ENCODE peak calls at places on chromosomes 16 and 17, in eight cellular contexts. Z is HuH-7.5; E is activated T-helper 1 cell treated with anti-CD3 and anti-CD28 coated beads, Interleukin-2, amount 50 U/mL, for 16 hours; Y is thoracic aorta; C is HAP-1; J is putamen; Q is WTC11; O is kidney epithelial cell. I is an unnamed sample.

GRCh38 chr17:81395600-81396277 is 482 bp downstream of the BAHCC1 start:
- DNase-seq in O (no peak), Z (no peak), Q (no peak), Y (no peak), J (no peak), E (no peak), C (no peak), I (no peak)

GRCh38 chr16:87331241-87331801 is 14.1 kb upstream of the C16orf95 start:
- DNase-seq in O (no peak), E (no peak), Z (no peak), C (no peak), Q (no peak), Y (no peak), J (no peak), I (no peak)

GRCh38 chr17:75102385-75102821 is 7.4 kb upstream of the ARMC7 start:
- DNase-seq in E (no peak), J (no peak), Z (no peak), Q (no peak), C (peak), O (no peak), Y (no peak), I (no peak)

GRCh38 chr17:82226809-82227628 is 1.8 kb upstream of the SLC16A3 start:
- DNase-seq in J (no peak), Z (no peak), C (no peak), Q (no peak), O (no peak), E (no peak), Y (no peak), I (no peak)

GRCh38 chr17:16283705-16284104 is 66.7 kb downstream of the PIGL start:
- DNase-seq in C (no peak), E (no peak), J (no peak), O (no peak), Q (no peak), Y (no peak), Z (no peak), I (peak)

GRCh38 chr17:74605361-74605760 is 13.3 kb upstream of the CD300LD start:
- DNase-seq in E (no peak), Y (no peak), Q (no peak), J (no peak), O (no peak), Z (no peak), C (no peak), I (peak)

GRCh38 chr17:77487211-77487629 is 346.5 kb downstream of the SEC14L1 start:
- DNase-seq in Q (no peak), E (no peak), Z (no peak), Y (no peak), C (no peak), O (no peak), J (no peak), I (no peak)

GRCh38 chr17:80212962-80213650 is 7.0 kb downstream of the SGSH start:
- DNase-seq in C (no peak), Q (no peak), Y (no peak), O (no peak), Z (no peak), E (no peak), J (peak), I (no peak)

GRCh38 chr17:62064791-62065563 is at the start of gene MED13:
- DNase-seq in Q (peak), Y (peak), O (no peak), Z (peak), C (peak), E (peak), J (peak), I (peak)

GRCh38 chr16:85387731-85388295 is 225.3 kb upstream of the GSE1 start:
- DNase-seq in Z (no peak), O (no peak), E (no peak), C (no peak), J (no peak), Y (no peak), Q (no peak), I (no peak)

GRCh38 chr16:8713635-8714097 is 39.2 kb downstream of the ABAT start:
- DNase-seq in Y (no peak), Z (no peak), E (no peak), Q (no peak), J (no peak), C (no peak), O (no peak), I (no peak)

GRCh38 chr16:11398851-11399250 is 53.6 kb downstream of the RMI2 start:
- DNase-seq in E (no peak), Y (no peak), Q (peak), J (no peak), O (no peak), Z (no peak), C (no peak), I (no peak)

GRCh38 chr16:84369938-84370627 is 1.7 kb downstream of the ATP2C2 start:
- DNase-seq in Z (no peak), J (no peak), E (no peak), C (no peak), Y (no peak), O (no peak), Q (no peak), I (no peak)

GRCh38 chr16:29717113-29717512 is 28.7 kb downstream of the C16orf54 start:
- DNase-seq in Y (no peak), O (no peak), J (no peak), E (no peak), C (no peak), Q (no peak), Z (no peak), I (no peak)

GRCh38 chr17:42337442-42337841 is 49.1 kb downstream of the STAT5A start:
- DNase-seq in C (no peak), Y (no peak), O (no peak), Q (no peak), E (peak), Z (no peak), J (no peak), I (peak)

GRCh38 chr17:29037739-29038465 is 5.0 kb upstream of the PIPOX start:
- DNase-seq in J (no peak), O (no peak), Y (no peak), C (no peak), Z (no peak), E (no peak), Q (no peak), I (no peak)

GRCh38 chr16:25030420-25031131 is 15.4 kb upstream of the ARHGAP17 start:
- DNase-seq in Y (no peak), Q (no peak), C (no peak), O (no peak), J (no peak), Z (no peak), E (no peak), I (no peak)

GRCh38 chr17:17609121-17609520 is 17.6 kb upstream of the PEMT start:
- DNase-seq in C (no peak), Z (no peak), E (no peak), Q (peak), O (no peak), Y (no peak), J (no peak), I (no peak)

GRCh38 chr16:138049-138417 is 440 bp downstream of the NPRL3 start:
- DNase-seq in O (no peak), J (no peak), Y (no peak), Z (peak), E (no peak), Q (peak), C (no peak), I (no peak)

GRCh38 chr17:34781571-34782108 is 179.6 kb downstream of the CCT6B start:
- DNase-seq in J (peak), Q (no peak), Y (no peak), C (no peak), Z (no peak), O (no peak), E (no peak), I (peak)

GRCh38 chr17:17398188-17398927 is 78.4 kb upstream of the MED9 start:
- DNase-seq in C (no peak), Q (no peak), Y (no peak), J (no peak), E (no peak), O (no peak), Z (no peak), I (peak)

GRCh38 chr17:68328676-68329075 is 37.4 kb downstream of the ARSG start:
- DNase-seq in O (no peak), Y (no peak), Z (peak), C (no peak), J (no peak), E (no peak), Q (no peak), I (peak)

GRCh38 chr17:4722678-4723240 is 8.5 kb upstream of the MED11 start:
- DNase-seq in O (no peak), E (no peak), Z (no peak), Q (no peak), J (no peak), C (no peak), Y (no peak), I (no peak)

GRCh38 chr17:50283246-50283645 is 9.0 kb downstream of the TMEM92 start:
- DNase-seq in Y (no peak), Z (no peak), J (no peak), C (no peak), E (no peak), Q (no peak), O (no peak), I (no peak)

I was measured in IMR-90.